ENCODE peak calls at places on chromosomes 16 and 17, in seven cellular contexts. F is H54, C is IMR-90, E is HepG2, K is adrenal gland, O is HCT116, I is NB4. L is an unnamed sample.

GRCh38 chr17:81528384-81528650 is 140 bp downstream of the FSCN2 start:
- DNase-seq in K (no peak), F (no peak), O (no peak), E (no peak), I (no peak), C (no peak), L (no peak)

GRCh38 chr17:80747469-80747868 is 202.8 kb downstream of the RPTOR start:
- DNase-seq in I (no peak), O (no peak), E (no peak), K (no peak), C (no peak), F (no peak), L (no peak)

GRCh38 chr16:84362410-84362809 is 5.9 kb upstream of the ATP2C2 start:
- DNase-seq in C (no peak), I (no peak), O (no peak), F (no peak), E (no peak), K (no peak), L (no peak)

GRCh38 chr17:59830007-59830630 is 62.6 kb downstream of the TUBD1 start:
- DNase-seq in F (no peak), C (peak; percentile 63), I (peak; percentile 62), K (no peak), E (no peak), O (no peak), L (no peak)

GRCh38 chr17:27848941-27849340 is 44.2 kb downstream of the LYRM9 start:
- DNase-seq in F (no peak), C (no peak), O (no peak), K (no peak), I (no peak), E (no peak), L (no peak)

GRCh38 chr16:86324320-86324719 is 186.0 kb upstream of the FOXF1 start:
- DNase-seq in K (no peak), I (no peak), F (no peak), E (no peak), O (no peak), C (no peak), L (no peak)

GRCh38 chr17:51617876-51618455 is 357.6 kb downstream of the UTP18 start:
- DNase-seq in E (no peak), I (no peak), C (no peak), K (no peak), O (no peak), F (no peak), L (no peak)

GRCh38 chr16:68298907-68299515 is 11.7 kb downstream of the SLC7A6OS start:
- DNase-seq in F (no peak), E (peak; percentile 77), O (no peak), K (peak; percentile 91), C (peak; percentile 77), I (no peak), L (no peak)

GRCh38 chr16:8380311-8380710 is 210.0 kb downstream of the TMEM114 start:
- DNase-seq in F (no peak), O (no peak), C (no peak), K (no peak), E (no peak), I (no peak), L (no peak)

GRCh38 chr17:35900693-35901487 is 20.7 kb upstream of the CCL5 start:
- DNase-seq in E (no peak), C (no peak), K (no peak), I (no peak), O (no peak), F (no peak), L (no peak)

GRCh38 chr17:38351412-38352222 is at the start of gene SOCS7:
- DNase-seq in C (peak; percentile 90), O (peak; percentile 84), F (peak; percentile 90), K (peak; percentile 94), I (peak; percentile 96), E (peak; percentile 95), L (peak; percentile 89)

GRCh38 chr16:26204138-26204537 is 512.4 kb downstream of the HS3ST4 start:
- DNase-seq in K (no peak), C (no peak), O (no peak), E (no peak), I (no peak), F (no peak), L (no peak)

GRCh38 chr17:29720471-29720990 is 97.8 kb upstream of the CORO6 start:
- DNase-seq in E (no peak), C (no peak), O (no peak), F (no peak), I (peak; percentile 63), K (no peak), L (no peak)

GRCh38 chr16:1964046-1964505 is 550 bp downstream of the RPS2 start:
- DNase-seq in O (no peak), I (no peak), K (peak; percentile 38), E (no peak), F (no peak), C (no peak), L (no peak)

GRCh38 chr16:69187891-69188451 is 1.0 kb downstream of the SNTB2 start:
- DNase-seq in O (no peak), I (peak; percentile 50), K (peak; percentile 42), C (no peak), E (peak; percentile 14), F (no peak), L (no peak)

GRCh38 chr17:58306131-58306951 is 22.3 kb downstream of the TSPOAP1 start:
- DNase-seq in E (no peak), O (no peak), C (no peak), I (no peak), K (no peak), F (no peak), L (no peak)

GRCh38 chr17:58308985-58309917 is 19.3 kb downstream of the TSPOAP1 start:
- DNase-seq in C (no peak), E (no peak), I (peak; percentile 41), O (no peak), F (no peak), K (no peak), L (peak; percentile 5)

GRCh38 chr17:58305626-58306025 is 23.0 kb downstream of the TSPOAP1 start:
- DNase-seq in I (no peak), K (no peak), F (no peak), C (no peak), E (no peak), O (no peak), L (peak; percentile 13)

GRCh38 chr17:58308173-58308984 is 20.2 kb downstream of the TSPOAP1 start:
- DNase-seq in K (no peak), E (peak; percentile 39), C (no peak), O (no peak), F (no peak), I (peak; percentile 37), L (peak; percentile 17)

DNA sequence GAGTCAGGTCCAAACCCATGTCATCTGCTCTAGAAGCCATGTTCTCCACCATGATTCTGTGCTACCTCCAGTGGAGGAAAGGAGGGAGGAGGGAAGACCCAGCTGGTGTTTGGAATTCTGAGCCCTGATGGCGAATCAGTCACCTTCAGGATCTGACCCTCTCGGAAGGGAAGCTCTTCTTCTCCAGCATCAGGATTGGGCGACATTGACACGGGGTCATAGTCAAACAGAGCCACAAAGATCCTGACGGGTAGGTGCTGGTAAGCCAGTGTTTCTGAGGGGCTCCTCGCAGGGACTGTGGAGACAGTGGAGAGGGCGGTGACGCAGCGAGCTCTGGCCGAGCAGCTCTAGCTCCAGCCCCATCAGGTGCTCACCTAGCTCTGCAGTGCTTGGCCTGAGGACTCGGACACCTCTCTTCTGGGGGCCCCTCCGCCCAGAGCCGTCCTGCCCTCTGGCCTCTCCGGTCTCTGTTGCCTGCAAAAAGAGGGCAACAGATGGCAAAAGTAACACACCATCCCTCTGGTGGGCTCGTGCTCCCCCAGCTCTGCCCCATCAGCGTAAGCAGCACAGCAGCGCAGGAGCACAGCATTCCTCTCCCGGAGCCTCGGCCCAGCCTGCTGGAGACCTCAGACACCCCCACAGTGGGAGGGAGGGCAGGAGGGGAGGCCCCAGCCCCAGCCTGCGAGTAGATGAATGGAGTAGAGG is 21.0 kb downstream of the TSPOAP1 start:
- DNase-seq in C (no peak), F (no peak), K (no peak), E (no peak), O (no peak), I (no peak), L (no peak)
- TF ChIP-seq POLR2A in C (no peak), F (no peak), K (no peak), E (no peak), O (no peak), I (no peak), L (no peak)

DNA sequence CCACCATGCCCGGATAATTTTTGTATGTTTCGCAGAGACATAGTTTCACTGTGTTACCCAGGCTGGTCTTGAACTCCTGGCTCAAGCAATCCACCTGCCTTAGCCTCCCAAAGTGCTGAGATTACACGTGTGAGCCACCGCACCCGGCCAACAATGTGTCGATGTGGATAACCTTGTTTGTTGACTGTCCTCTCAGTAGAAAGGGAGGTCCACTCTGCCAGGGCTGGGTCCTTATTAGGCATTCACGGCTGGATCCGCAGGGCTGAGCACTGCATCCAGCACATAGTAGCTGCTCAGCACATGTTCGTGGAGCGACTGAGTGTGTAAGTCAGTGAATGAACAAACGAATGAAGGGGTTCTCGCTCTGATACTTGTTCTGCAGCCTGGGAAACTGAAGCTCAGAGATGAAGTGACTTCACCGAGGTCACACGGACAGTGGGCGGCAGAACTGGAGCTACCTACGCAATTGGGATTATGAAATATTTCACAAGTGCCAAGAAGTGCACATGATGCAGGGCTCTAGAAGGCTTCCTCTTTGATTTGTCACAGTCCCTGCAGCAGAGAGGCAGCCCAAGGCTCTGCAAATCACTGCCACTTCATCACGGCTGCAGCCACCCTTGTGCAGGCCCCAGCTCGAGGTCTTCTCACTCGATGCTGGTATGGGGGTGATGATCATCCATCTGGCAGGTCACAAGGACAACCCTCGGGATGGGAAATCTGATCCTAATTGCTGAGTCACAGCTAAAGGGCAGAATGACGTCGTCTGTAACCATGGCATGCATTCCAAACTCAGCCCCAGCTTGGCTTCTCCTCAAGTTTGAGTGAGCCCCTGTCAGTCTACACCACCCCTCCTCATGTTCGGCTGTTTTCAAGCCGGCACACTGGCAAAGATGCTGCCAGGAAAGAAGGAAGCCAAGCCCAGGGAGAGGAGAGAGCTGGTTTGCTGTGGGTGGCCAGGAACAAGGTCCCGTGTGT is 28.0 kb upstream of the SNN start:
- DNase-seq in F (peak; percentile 50), O (peak; percentile 63), K (peak; percentile 97), C (peak; percentile 100), E (peak; percentile 90), I (peak; percentile 94), L (no peak)
- TF ChIP-seq POLR2A in F (no peak), O (no peak), K (peak; percentile 81), C (peak; percentile 80), E (no peak), I (no peak), L (no peak)

DNA sequence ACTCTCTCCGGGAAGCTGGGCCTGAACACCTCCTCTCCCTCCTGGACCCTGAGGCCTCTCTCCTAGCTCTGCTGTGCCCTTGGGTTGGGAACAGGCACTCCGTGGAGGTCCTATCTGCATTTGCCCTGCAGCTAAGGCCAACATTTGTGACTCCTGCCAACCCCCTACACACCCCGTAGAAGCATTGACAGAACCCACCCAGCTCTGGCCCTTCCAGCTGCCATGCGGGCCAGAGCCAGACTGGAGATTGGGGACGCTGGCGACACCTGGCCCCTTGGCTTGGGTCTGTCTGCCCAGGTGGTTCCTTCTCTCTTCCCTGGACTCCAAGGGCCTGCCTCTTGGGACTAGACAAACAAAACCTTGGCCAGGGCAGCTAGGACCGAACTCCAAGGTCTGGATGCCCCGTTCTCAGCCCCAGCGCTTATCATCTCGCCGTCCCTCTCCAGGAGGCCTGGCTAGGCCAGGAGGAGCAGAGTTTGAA is 644 bp upstream of the RHBDF2 start:
- DNase-seq in K (no peak), I (no peak), F (no peak), C (no peak), O (no peak), E (no peak), L (no peak)
- TF ChIP-seq POLR2A in K (no peak), I (no peak), F (no peak), C (peak; percentile 4), O (no peak), E (no peak), L (no peak)

GRCh38 chr17:7502171-7502847 is 18.1 kb downstream of the POLR2A start:
- DNase-seq in O (no peak), F (no peak), C (no peak), E (no peak), K (no peak), I (no peak), L (no peak)
- TF ChIP-seq POLR2A in O (no peak), F (no peak), C (no peak), E (no peak), K (no peak), I (no peak), L (no peak)